ENCODE peak calls at places on chromosomes 2 and 18, in ten cellular contexts. I is Peyer's patch, D is IMR-90, L is uterus, R is adrenal gland, B is body of pancreas, V is heart left ventricle, X is K562, Z is HCT116, P is transverse colon. A is an unnamed sample.
A peak's percentile ranks its signal among the peaks of the same experiment; 100 is the strongest.

GRCh38 chr2:109592905-109593304 is 20.9 kb downstream of the SEPTIN10 start:
- DNase-seq in D (no peak), I (no peak), Z (no peak), B (no peak), P (no peak), V (no peak), X (no peak), L (no peak), R (no peak), A (no peak)

GRCh38 chr2:1972428-1972827 is 228.1 kb upstream of the PXDN start:
- DNase-seq in R (no peak), L (no peak), P (no peak), Z (no peak), V (peak; percentile 68), I (no peak), X (no peak), D (no peak), B (peak; percentile 35), A (no peak)

GRCh38 chr18:7273301-7273911 is 42.5 kb downstream of the LRRC30 start:
- DNase-seq in B (peak; percentile 58), Z (no peak), V (peak; percentile 75), D (peak; percentile 28), P (peak; percentile 15), R (peak; percentile 73), X (no peak), I (peak; percentile 54), L (peak; percentile 76), A (peak; percentile 71)

GRCh38 chr2:41966431-41966893 is 81.4 kb upstream of the PKDCC start:
- DNase-seq in X (no peak), I (peak; percentile 76), L (peak; percentile 85), B (peak; percentile 87), V (peak; percentile 91), R (peak; percentile 53), Z (no peak), P (peak; percentile 73), D (peak; percentile 96), A (peak; percentile 30)

GRCh38 chr2:86556508-86556907 is 6.7 kb downstream of the CHMP3 start:
- DNase-seq in D (no peak), P (no peak), L (no peak), Z (no peak), R (no peak), B (no peak), I (no peak), X (no peak), V (no peak), A (no peak)

GRCh38 chr18:8450013-8450412 is 159.2 kb upstream of the RAB12 start:
- DNase-seq in L (no peak), X (peak; percentile 53), V (no peak), I (no peak), R (peak; percentile 4), Z (peak; percentile 37), B (no peak), D (no peak), P (no peak), A (no peak)

GRCh38 chr18:71625691-71626090 is 918.5 kb downstream of the CBLN2 start:
- DNase-seq in V (no peak), X (no peak), B (no peak), R (no peak), D (no peak), Z (no peak), I (no peak), P (no peak), L (no peak), A (no peak)

GRCh38 chr2:156464106-156464505 is 27.9 kb downstream of the GPD2 start:
- DNase-seq in D (peak; percentile 54), Z (no peak), I (no peak), B (no peak), L (no peak), X (no peak), V (no peak), P (no peak), R (no peak), A (no peak)

GRCh38 chr2:168603439-168603961 is 147.4 kb downstream of the CERS6 start:
- DNase-seq in D (peak; percentile 27), V (no peak), B (no peak), R (no peak), I (no peak), X (no peak), L (no peak), P (no peak), Z (no peak), A (no peak)

GRCh38 chr18:80009661-80010550 is 21.5 kb upstream of the TXNL4A start:
- DNase-seq in D (peak; percentile 98), X (peak; percentile 46), I (no peak), P (peak; percentile 62), V (peak; percentile 86), Z (peak; percentile 75), B (peak; percentile 51), R (peak; percentile 99), L (peak; percentile 52), A (peak; percentile 29)

GRCh38 chr2:108988796-108989713 is at the start of gene EDAR:
- DNase-seq in V (peak; percentile 53), X (peak; percentile 25), Z (peak; percentile 57), I (peak; percentile 67), R (peak; percentile 46), L (no peak), B (peak; percentile 64), P (peak; percentile 69), D (no peak), A (no peak)

GRCh38 chr18:9240270-9240669 is 94.3 kb upstream of the TWSG1 start:
- DNase-seq in X (no peak), R (no peak), V (no peak), Z (no peak), L (no peak), P (no peak), B (no peak), I (no peak), D (no peak), A (no peak)

GRCh38 chr2:232859385-232859916 is 10.6 kb upstream of the SNORC start:
- DNase-seq in V (no peak), D (no peak), P (no peak), Z (no peak), R (no peak), L (no peak), B (no peak), X (no peak), I (no peak), A (no peak)

GRCh38 chr2:232863996-232864395 is 6.1 kb upstream of the SNORC start:
- DNase-seq in Z (no peak), L (no peak), D (no peak), X (no peak), P (no peak), I (no peak), V (no peak), R (no peak), B (no peak), A (no peak)

GRCh38 chr2:232857158-232857563 is 12.9 kb upstream of the SNORC start:
- DNase-seq in B (no peak), D (peak; percentile 54), X (no peak), R (no peak), Z (no peak), V (no peak), I (no peak), L (no peak), P (no peak), A (no peak)

GRCh38 chr2:232861353-232861752 is 8.7 kb upstream of the SNORC start:
- DNase-seq in X (no peak), V (no peak), Z (no peak), P (no peak), I (no peak), R (no peak), B (no peak), L (no peak), D (no peak), A (no peak)

GRCh38 chr2:232860593-232861241 is 9.3 kb upstream of the SNORC start:
- DNase-seq in D (no peak), I (no peak), X (no peak), P (no peak), V (no peak), Z (no peak), B (no peak), L (no peak), R (no peak), A (no peak)
- TF ChIP-seq POLR2A in D (no peak), I (no peak), X (no peak), P (no peak), V (no peak), Z (no peak), B (no peak), L (no peak), R (no peak), A (no peak)

DNA sequence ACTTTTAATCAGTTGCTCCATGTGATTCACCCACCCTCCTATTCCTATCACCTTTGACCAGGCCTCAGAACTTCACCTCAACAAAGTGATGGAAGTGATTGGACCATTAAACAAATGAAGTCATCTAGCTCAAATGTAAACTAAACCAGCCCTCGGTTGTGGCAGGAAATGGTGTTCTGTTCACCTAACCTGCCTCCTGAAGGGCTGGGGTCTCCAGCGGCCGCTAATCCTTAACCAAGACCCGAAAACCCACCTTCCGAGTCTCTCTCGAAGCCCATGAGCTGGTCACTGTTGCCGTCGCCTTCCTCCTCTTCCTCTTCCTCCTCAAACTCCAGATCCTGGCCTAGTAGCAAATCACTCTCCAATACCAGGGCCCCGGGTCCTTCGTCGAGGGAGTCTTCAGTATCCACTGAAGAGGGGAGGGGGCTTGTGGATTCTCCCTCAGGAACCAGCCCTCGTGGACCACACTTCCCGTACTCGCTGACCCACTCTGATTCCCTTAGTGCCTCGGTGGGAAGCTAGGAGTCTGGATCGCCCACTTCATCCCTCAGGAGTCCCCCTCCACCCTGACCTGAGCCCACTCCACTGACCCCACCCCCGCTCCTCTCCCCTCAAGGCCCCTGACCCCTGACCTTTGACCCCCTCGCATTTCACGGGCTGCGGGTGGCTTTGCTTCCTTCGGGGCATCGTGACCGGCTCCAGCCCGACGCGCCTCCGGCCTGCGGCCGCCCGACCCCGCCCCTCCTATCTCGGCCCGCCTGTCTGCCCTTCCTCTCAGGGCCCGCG is 501 bp downstream of the ZNF513 start:
- DNase-seq in I (peak; percentile 83), L (peak; percentile 75), B (peak; percentile 65), V (peak; percentile 86), P (peak; percentile 73), D (peak; percentile 76), X (peak; percentile 38), R (peak; percentile 73), Z (no peak), A (peak; percentile 25)
- H3K36me3 ChIP-seq in I (no peaks in the 10 kb centered on the region), L (no peaks in the 10 kb centered on the region), B (peaks cover 13% of the 10 kb centered on the region), V (peaks cover 67% of the 10 kb centered on the region), P (peaks cover 42% of the 10 kb centered on the region), D (peaks cover 65% of the 10 kb centered on the region), X (peaks cover 81% of the 10 kb centered on the region), R (no peaks in the 10 kb centered on the region), Z (peaks cover 59% of the 10 kb centered on the region), A (peaks cover 57% of the 10 kb centered on the region)

GRCh38 chr2:124018894-124019293 is 6.2 kb upstream of the CNTNAP5 start:
- DNase-seq in R (no peak), V (no peak), B (no peak), P (no peak), I (no peak), L (no peak), D (no peak), X (no peak), Z (no peak), A (no peak)
- TF ChIP-seq POLR2A in R (no peak), V (no peak), B (no peak), P (no peak), I (no peak), L (no peak), D (no peak), X (no peak), Z (no peak), A (no peak)

DNA sequence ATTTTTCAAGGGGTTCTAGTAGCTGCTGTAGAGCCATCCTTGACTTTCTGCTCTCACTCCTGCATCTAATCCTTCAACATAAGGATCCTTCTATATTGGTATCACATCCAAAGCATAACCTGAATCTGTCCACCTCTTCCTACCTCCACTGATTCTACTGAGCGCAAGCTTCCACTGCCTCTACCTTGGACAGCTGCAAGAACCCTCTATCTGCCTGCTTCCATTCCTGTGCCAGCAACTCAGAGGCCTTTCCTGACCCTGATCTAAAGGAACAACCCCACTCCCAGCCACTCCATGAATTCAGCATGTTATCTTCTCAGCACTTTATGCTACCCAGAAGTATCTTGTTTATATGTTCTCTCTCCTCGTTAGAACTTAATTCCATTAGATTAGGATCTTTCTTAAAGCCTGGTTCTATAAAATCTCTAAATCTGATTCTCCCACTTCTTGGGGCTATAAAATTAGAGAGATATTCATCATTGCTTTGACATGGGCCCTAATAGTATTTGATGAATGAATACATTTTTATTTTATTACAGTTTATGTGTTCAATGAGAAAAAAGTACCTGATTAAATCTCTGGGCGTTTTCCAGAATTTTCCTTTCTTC is 6.9 kb downstream of the STAT1 start:
- DNase-seq in L (no peak), B (no peak), R (no peak), D (no peak), I (no peak), V (no peak), Z (no peak), P (no peak), X (no peak), A (no peak)
- H3K36me3 ChIP-seq in L (no peaks in the 10 kb centered on the region), B (peaks cover 3% of the 10 kb centered on the region), R (no peaks in the 10 kb centered on the region), D (peaks cover 44% of the 10 kb centered on the region), I (no peaks in the 10 kb centered on the region), V (peaks cover 87% of the 10 kb centered on the region), Z (peaks cover 63% of the 10 kb centered on the region), P (peaks cover 60% of the 10 kb centered on the region), X (peaks cover 95% of the 10 kb centered on the region), A (peaks cover 56% of the 10 kb centered on the region)